ENCODE peak calls at places on chromosome 12, in four cellular contexts. Z is GM23338, S is fibroblast of lung, U is PC-3. D is an unnamed sample. For H3K79me2, the result is how much of the 10 kb centered on the place peaks cover.

GRCh38 chr12:119179335-119180021 is 747 bp downstream of the HSPB8 start:
- DNase-seq in S (peak), U (peak), Z (peak), D (no peak)

GRCh38 chr12:115810166-115810565 is 467.3 kb downstream of the MED13L start:
- DNase-seq in Z (no peak), S (no peak), U (no peak), D (no peak)

GRCh38 chr12:45727994-45728624 is 1.4 kb upstream of the ARID2 start:
- DNase-seq in Z (no peak), S (no peak), U (no peak), D (no peak)

GRCh38 chr12:2973566-2973965 is 14.4 kb downstream of the TEAD4 start:
- DNase-seq in U (no peak), Z (no peak), S (no peak), D (no peak)

GRCh38 chr12:29519585-29520182 is 22.2 kb upstream of the OVCH1 start:
- DNase-seq in Z (peak), U (peak), S (peak), D (peak)

GRCh38 chr12:3114671-3115070 is 37.5 kb downstream of the TSPAN9 start:
- DNase-seq in U (peak), S (no peak), Z (no peak), D (no peak)

GRCh38 chr12:31959701-31960391 is 631 bp downstream of the RESF1 start:
- DNase-seq in U (peak), Z (peak), S (peak), D (peak)

GRCh38 chr12:123721245-123721644 is 9.1 kb downstream of the ATP6V0A2 start:
- DNase-seq in Z (no peak), S (no peak), U (no peak), D (no peak)

GRCh38 chr12:27161458-27162228 is 79.3 kb upstream of the C12orf71 start:
- DNase-seq in Z (no peak), U (peak), S (no peak), D (no peak)

GRCh38 chr12:2498961-2499500 is 295.7 kb upstream of the FKBP4 start:
- DNase-seq in S (no peak), Z (peak), U (no peak), D (no peak)

GRCh38 chr12:6965026-6965661 is 5.3 kb downstream of the PHB2 start:
- DNase-seq in Z (peak), S (peak), U (peak), D (peak)

GRCh38 chr12:49973361-49973830 is 649 bp downstream of the AQP6 start:
- DNase-seq in Z (no peak), U (no peak), S (no peak), D (no peak)

GRCh38 chr12:3225154-3225795 is 148.1 kb downstream of the TSPAN9 start:
- DNase-seq in Z (no peak), U (no peak), S (peak), D (no peak)

GRCh38 chr12:113778432-113779128 is 187.5 kb downstream of the RBM19 start:
- DNase-seq in S (no peak), Z (peak), U (no peak), D (no peak)

GRCh38 chr12:68565391-68565903 is 45.3 kb upstream of the RAP1B start:
- DNase-seq in S (peak), U (peak), Z (no peak), D (no peak)

GRCh38 chr12:28114488-28114887 is 75.8 kb upstream of the CCDC91 start:
- DNase-seq in Z (no peak), S (peak), U (peak), D (no peak)

GRCh38 chr12:83136421-83136820 is 449.7 kb downstream of the TMTC2 start:
- DNase-seq in Z (no peak), S (no peak), U (no peak), D (no peak)

GRCh38 chr12:55933158-55933798 is 2.3 kb downstream of the DGKA start:
- DNase-seq in U (peak), S (peak), Z (no peak), D (no peak)

GRCh38 chr12:57776247-57776587 is 3.8 kb downstream of the EEF1AKMT3 start:
- DNase-seq in U (no peak), S (no peak), Z (no peak), D (no peak)

GRCh38 chr12:3251691-3252090 is 174.5 kb downstream of the TSPAN9 start:
- DNase-seq in Z (no peak), S (no peak), U (no peak), D (no peak)

GRCh38 chr12:30905483-30906009 is 21.0 kb upstream of the TSPAN11 start:
- DNase-seq in S (no peak), Z (peak), U (no peak), D (no peak)

GRCh38 chr12:76032043-76032981 is 736 bp upstream of the PHLDA1 start:
- DNase-seq in S (peak), U (peak), Z (peak), D (peak)

GRCh38 chr12:76031081-76031413 is 529 bp downstream of the PHLDA1 start:
- DNase-seq in U (peak), Z (no peak), S (no peak), D (no peak)

GRCh38 chr12:76035045-76035444 is 3.5 kb upstream of the PHLDA1 start:
- DNase-seq in Z (no peak), U (no peak), S (no peak), D (no peak)

GRCh38 chr12:76031414-76032042 is at the start of gene PHLDA1:
- DNase-seq in Z (peak), S (peak), U (peak), D (peak)

DNA sequence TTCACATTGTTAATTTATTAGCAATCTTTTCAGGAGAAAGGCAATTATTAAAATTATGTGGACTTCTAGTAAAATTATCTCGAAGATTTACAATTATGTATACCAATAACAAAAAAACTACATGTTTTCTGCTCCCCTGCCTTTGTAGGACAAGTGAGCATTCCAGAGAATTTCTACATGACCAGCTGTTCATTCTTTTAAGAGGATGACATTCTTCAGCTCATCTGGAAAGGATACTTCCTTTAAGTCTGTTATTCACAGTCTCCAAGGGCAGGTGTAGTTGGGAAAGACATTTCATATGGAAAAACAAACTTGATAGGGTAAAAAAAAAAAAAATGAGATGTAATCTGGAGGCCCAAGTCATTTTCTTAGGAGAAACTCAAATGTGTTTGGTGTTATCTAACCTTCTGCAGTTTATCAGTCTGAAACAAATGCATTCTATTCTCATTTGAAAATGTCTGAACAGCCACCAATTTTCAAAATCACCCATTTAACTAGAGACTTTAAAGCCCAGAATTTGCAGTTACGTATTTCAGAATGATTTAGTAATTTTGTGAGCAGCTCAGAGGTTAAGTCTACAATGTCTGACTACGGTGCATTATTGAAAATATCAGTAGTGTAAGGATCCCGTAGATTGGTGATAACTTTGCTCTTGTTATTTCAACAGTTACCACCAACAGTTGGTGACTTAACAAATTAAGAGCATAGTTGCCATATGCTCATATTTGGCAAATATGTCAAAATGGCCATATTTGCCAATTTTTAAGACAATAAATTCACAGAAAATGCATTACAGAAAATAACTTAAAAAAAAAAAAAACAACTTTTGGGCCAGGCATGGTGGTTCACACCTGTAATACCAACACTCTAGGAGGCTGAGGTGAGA is 1.8 kb upstream of the PHLDA1 start:
- DNase-seq in Z (peak), S (peak), U (peak), D (no peak)
- H3K79me2 ChIP-seq in Z (under half), S (half or more), U (half or more), D (under half)

DNA sequence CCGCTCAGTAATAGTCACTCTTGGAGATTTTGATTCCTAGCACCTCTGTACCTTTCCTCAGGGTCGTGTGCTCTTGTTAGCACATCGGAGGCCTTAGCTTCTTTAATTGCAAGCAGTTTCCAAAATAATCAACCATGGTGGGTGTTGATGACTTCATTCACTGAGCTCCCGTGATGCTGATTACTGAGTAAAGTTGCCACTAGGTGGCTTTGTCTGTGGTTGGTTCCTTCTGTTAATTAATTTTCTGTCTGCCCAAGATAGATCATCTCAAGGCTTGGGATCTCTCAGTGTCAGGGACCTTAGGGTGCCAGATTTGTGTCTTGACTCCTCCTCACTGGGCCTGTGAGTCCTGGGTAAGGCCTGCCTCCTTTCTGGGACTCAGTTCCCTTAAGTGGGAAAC is 54.3 kb downstream of the PTPN11 start:
- DNase-seq in S (no peak), Z (peak), U (peak), D (no peak)
- TF ChIP-seq CTCF in S (no peak), Z (peak), U (peak), D (no peak)

DNA sequence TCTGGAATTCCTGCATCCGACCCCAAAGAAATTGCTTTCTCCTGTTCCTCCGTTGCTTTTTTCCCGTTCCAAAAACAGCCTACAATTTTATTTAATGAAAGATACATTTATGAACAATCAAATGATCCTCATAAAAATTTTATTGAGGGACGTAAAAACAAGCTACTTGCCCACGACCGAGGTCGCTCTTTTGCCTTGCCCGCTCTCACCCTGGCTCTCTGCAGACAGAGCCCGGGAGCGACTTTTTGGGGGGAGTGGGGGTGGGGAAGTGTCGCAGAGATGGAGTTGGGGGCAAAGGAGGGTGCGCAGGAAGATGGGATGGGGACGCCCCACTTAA is 1.1 kb upstream of the HOXC9 start:
- DNase-seq in Z (no peak), U (no peak), S (no peak), D (no peak)
- TF ChIP-seq EZH2 in Z (peak), U (no peak), S (no peak), D (no peak)

DNA sequence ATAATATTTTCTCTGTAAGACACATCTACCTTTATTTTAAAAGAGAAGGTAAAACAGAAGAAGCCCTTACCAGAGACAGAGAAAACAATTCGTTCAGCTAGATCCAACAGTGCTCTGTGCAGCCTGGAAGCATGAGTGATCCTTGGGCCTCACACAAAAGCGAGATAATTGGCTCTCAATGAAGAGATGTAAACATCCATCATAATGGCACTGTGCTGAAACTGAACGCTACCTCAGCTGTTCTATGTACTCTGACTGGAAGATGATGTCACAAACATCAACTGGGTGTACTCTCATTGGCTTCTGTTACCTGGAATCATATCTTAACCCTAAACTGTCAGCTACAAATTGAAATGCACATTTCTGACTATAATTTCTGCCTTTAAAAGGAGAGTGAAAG is at the start of gene MGAT4C:
- DNase-seq in U (no peak), S (peak), Z (no peak), D (no peak)
- H3K79me2 ChIP-seq in U (under half), S (under half), Z (under half), D (under half)

DNA sequence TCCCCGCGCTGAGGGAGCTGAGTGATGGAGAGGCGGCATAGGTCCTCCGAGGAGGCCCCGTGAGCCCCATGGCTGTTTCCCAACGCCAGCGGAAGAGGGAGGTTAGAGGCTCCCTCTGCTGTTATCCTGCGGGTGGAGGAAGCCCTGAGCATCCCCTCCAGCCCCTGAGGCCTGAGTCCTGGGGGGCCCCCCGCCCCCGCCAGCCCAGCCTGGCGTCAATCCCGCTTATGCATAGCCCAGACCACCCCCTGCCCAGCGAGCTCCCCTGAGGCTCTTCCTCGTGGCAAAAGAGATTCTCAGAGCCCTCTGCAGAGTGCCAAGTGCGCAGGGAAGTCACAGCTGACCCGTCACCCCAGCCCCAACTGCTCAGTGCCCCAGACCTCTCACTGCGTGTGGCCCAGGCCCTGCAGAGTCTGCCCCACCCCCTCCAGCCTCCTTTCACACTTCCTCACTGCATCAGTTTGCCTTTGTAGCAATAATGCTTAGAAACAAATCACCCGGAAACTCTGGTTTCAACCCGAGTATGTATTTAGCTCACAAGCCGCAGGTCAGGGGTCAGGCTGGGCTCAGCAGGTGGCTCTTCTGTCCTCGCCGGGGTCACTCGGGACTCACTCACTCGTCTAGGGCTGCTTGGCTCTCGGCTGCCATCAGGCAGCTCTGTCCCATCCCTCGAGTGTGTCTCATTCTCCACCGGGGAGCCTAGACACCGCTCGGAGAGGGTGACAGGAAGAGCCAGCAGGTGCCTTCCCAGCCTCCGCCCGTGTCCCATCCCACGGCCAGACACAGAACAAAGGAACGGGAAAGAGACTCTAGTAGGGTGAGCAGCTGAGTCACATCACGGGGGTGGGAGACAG is 44.8 kb upstream of the GALNT9 start:
- DNase-seq in U (no peak), Z (no peak), S (no peak), D (no peak)
- TF ChIP-seq CTCF in U (no peak), Z (peak), S (peak), D (no peak)

GRCh38 chr12:93591137-93591868 is 18.8 kb downstream of the SOCS2 start:
- DNase-seq in S (peak), Z (peak), U (peak), D (peak)
- TF ChIP-seq EZH2 in S (no peak), Z (no peak), U (no peak), D (no peak)

DNA sequence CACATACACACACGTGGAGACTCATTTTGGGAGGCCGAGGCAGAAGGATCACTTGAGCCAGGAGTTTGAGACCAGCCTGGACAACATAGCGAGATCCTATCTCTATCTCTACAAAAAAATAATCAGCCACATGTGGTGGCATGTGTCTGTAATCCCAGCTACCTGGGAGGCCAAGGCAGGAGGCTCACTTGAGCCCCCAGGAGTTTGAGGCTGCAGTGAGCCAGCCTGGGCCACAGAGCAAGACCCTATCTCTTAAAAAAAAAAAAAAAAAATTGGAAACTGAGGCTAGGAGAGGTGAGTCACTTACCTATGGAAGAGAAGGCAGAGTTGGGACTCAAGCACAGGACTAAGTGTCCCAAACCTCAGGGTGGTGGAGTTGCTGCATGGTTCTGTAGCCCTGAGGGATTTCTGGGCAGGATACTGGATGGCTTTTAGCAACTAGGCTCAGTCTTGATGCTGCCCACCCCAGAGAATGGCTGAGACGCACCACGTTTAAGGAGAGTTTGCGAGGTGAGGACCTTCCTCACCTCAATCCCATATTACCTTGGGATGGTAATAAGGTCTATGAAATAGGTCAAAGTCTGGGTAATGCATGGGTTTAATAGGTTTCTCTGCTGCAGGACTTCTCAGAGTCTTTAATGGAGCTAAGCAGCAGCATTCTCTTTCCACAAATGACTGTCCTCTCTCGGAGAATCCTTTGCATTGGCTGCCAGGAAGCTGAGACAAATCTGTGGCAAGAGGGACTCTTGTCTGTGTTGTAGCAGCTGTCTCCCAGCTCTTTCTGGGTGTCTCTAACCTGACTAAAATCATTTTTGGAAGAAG is 35.6 kb downstream of the SH2B3 start:
- DNase-seq in S (no peak), Z (no peak), U (no peak), D (no peak)
- H3K79me2 ChIP-seq in S (half or more), Z (half or more), U (under half), D (under half)